ENCODE peak calls at places on chromosomes 6 and 20, in nine cellular contexts. K, A, D, R, F, M, S, H and U are unnamed samples.

GRCh38 chr6:133892444-133893323 is 3.8 kb downstream of the TCF21 start:
- DNase-seq in K (no peak), A (no peak), D (no peak), R (no peak), F (peak), M (peak), S (no peak), H (no peak), U (no peak)

GRCh38 chr20:20594171-20594530 is 118.3 kb downstream of the RALGAPA2 start:
- DNase-seq in K (peak), A (no peak), D (no peak), R (no peak), F (no peak), M (no peak), S (peak), H (no peak), U (no peak)

GRCh38 chr20:8662433-8662954 is 406.4 kb upstream of the PLCB4 start:
- DNase-seq in K (no peak), A (no peak), D (no peak), R (no peak), F (no peak), M (no peak), S (no peak), H (no peak), U (no peak)

GRCh38 chr20:32523613-32524218 is 61.4 kb downstream of the NOL4L start:
- DNase-seq in K (no peak), A (no peak), D (no peak), R (no peak), F (peak), M (no peak), S (no peak), H (no peak), U (no peak)

GRCh38 chr20:38049800-38050199 is 16.3 kb downstream of the RPRD1B start:
- DNase-seq in K (peak), A (no peak), D (no peak), R (no peak), F (no peak), M (no peak), S (peak), H (peak), U (peak)

GRCh38 chr20:53774487-53775203 is 181.0 kb upstream of the ZNF217 start:
- DNase-seq in K (peak), A (peak), D (no peak), R (no peak), F (no peak), M (no peak), S (peak), H (peak), U (peak)

GRCh38 chr6:68559716-68560115 is 75.4 kb upstream of the ADGRB3 start:
- DNase-seq in K (no peak), A (no peak), D (no peak), R (no peak), F (peak), M (peak), S (no peak), H (no peak), U (no peak)

GRCh38 chr6:170460606-170461005 is 92.5 kb downstream of the PSMB1 start:
- DNase-seq in K (no peak), A (no peak), D (no peak), R (no peak), F (no peak), M (no peak), S (no peak), H (no peak), U (no peak)

GRCh38 chr6:42269553-42269952 is 51.9 kb upstream of the MRPS10 start:
- DNase-seq in K (no peak), A (no peak), D (peak), R (no peak), F (no peak), M (no peak), S (no peak), H (no peak), U (no peak)

GRCh38 chr6:72363844-72364740 is 257.8 kb upstream of the KCNQ5 start:
- DNase-seq in K (peak), A (peak), D (no peak), R (no peak), F (no peak), M (no peak), S (peak), H (peak), U (peak)

GRCh38 chr20:3785240-3786125 is 1.1 kb downstream of the CENPB start:
- DNase-seq in K (peak), A (no peak), D (no peak), R (peak), F (no peak), M (no peak), S (no peak), H (no peak), U (no peak)

GRCh38 chr20:38213607-38213940 is 47.0 kb downstream of the KIAA1755 start:
- DNase-seq in K (no peak), A (no peak), D (no peak), R (no peak), F (no peak), M (no peak), S (no peak), H (no peak), U (no peak)

GRCh38 chr6:161257778-161258457 is 15.9 kb downstream of the AGPAT4 start:
- DNase-seq in K (peak), A (peak), D (no peak), R (no peak), F (no peak), M (no peak), S (peak), H (no peak), U (peak)

GRCh38 chr6:33314943-33315752 is 1.3 kb upstream of the TAPBP start:
- DNase-seq in K (peak), A (no peak), D (peak), R (peak), F (no peak), M (peak), S (peak), H (peak), U (no peak)

GRCh38 chr6:31738048-31738979 is 1.5 kb upstream of the MSH5 start:
- DNase-seq in K (peak), A (no peak), D (peak), R (no peak), F (no peak), M (no peak), S (peak), H (peak), U (no peak)

GRCh38 chr6:122696853-122697252 is 82.7 kb upstream of the FABP7 start:
- DNase-seq in K (peak), A (no peak), D (no peak), R (no peak), F (no peak), M (no peak), S (peak), H (peak), U (no peak)

GRCh38 chr20:3563548-3564177 is 92.8 kb downstream of the ATRN start:
- DNase-seq in K (peak), A (peak), D (no peak), R (no peak), F (no peak), M (peak), S (peak), H (peak), U (peak)

GRCh38 chr6:24492475-24492874 is 2.3 kb upstream of the ALDH5A1 start:
- DNase-seq in K (peak), A (no peak), D (no peak), R (no peak), F (peak), M (peak), S (no peak), H (no peak), U (no peak)

GRCh38 chr6:24493945-24494725 is 634 bp upstream of the ALDH5A1 start:
- DNase-seq in K (no peak), A (no peak), D (no peak), R (no peak), F (no peak), M (no peak), S (no peak), H (no peak), U (no peak)

GRCh38 chr6:24494726-24495515 is at the start of gene ALDH5A1:
- DNase-seq in K (peak), A (no peak), D (peak), R (peak), F (peak), M (peak), S (peak), H (peak), U (no peak)

GRCh38 chr6:24497254-24497989 is 2.7 kb downstream of the ALDH5A1 start:
- DNase-seq in K (no peak), A (no peak), D (no peak), R (no peak), F (no peak), M (no peak), S (no peak), H (no peak), U (no peak)

DNA sequence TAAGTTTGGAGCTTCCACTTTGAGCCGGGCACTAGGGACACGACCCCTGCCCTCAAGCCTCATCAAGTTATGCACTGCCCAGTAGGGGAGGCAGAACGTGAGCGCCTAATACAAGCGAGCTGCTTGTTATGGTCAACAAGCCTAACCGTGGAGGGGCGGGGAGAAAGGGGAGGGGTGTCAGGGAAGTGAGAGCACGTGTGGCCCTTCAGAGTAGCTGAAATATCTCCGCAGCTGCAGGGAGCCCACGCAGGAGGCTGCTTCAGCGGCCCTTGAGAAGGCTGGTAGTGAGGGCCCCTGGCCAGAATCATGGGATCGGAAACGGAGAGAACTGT is 713 bp downstream of the ALDH5A1 start:
- DNase-seq in K (no peak), A (no peak), D (no peak), R (peak), F (peak), M (peak), S (peak), H (no peak), U (no peak)
- TF ChIP-seq CTCF in K (no peak), A (no peak), D (no peak), R (no peak), F (no peak), M (no peak), S (no peak), H (no peak), U (no peak)

GRCh38 chr6:5203571-5203970 is 57.2 kb downstream of the LYRM4 start:
- DNase-seq in K (no peak), A (no peak), D (no peak), R (no peak), F (peak), M (no peak), S (no peak), H (no peak), U (no peak)
- TF ChIP-seq CTCF in K (no peak), A (no peak), D (no peak), R (no peak), F (no peak), M (no peak), S (no peak), H (no peak), U (no peak)

GRCh38 chr6:10429638-10430427 is 15.0 kb upstream of the TFAP2A start:
- DNase-seq in K (peak), A (no peak), D (no peak), R (no peak), F (no peak), M (no peak), S (peak), H (peak), U (no peak)

GRCh38 chr6:10425177-10425972 is 10.5 kb upstream of the TFAP2A start:
- DNase-seq in K (no peak), A (no peak), D (no peak), R (no peak), F (no peak), M (no peak), S (no peak), H (no peak), U (no peak)

GRCh38 chr6:10424005-10424404 is 9.1 kb upstream of the TFAP2A start:
- DNase-seq in K (no peak), A (no peak), D (no peak), R (no peak), F (no peak), M (no peak), S (no peak), H (no peak), U (no peak)

GRCh38 chr6:10426781-10427279 is 12.0 kb upstream of the TFAP2A start:
- DNase-seq in K (no peak), A (no peak), D (no peak), R (no peak), F (no peak), M (no peak), S (no peak), H (no peak), U (no peak)

GRCh38 chr6:10425973-10426780 is 11.3 kb upstream of the TFAP2A start:
- DNase-seq in K (no peak), A (no peak), D (peak), R (no peak), F (peak), M (peak), S (no peak), H (peak), U (no peak)
- TF ChIP-seq CTCF in K (no peak), A (no peak), D (peak), R (no peak), F (no peak), M (no peak), S (peak), H (peak), U (no peak)

GRCh38 chr20:56815796-56816195 is 186.7 kb downstream of the TFAP2C start:
- DNase-seq in K (no peak), A (no peak), D (no peak), R (no peak), F (no peak), M (no peak), S (no peak), H (no peak), U (no peak)

GRCh38 chr20:56816349-56816748 is 187.2 kb downstream of the TFAP2C start:
- DNase-seq in K (no peak), A (no peak), D (no peak), R (no peak), F (no peak), M (no peak), S (no peak), H (no peak), U (no peak)

GRCh38 chr20:56820984-56821383 is 191.9 kb downstream of the TFAP2C start:
- DNase-seq in K (no peak), A (no peak), D (no peak), R (no peak), F (no peak), M (no peak), S (no peak), H (no peak), U (no peak)

GRCh38 chr20:56817780-56818675 is 188.9 kb downstream of the TFAP2C start:
- DNase-seq in K (no peak), A (no peak), D (no peak), R (no peak), F (no peak), M (no peak), S (no peak), H (no peak), U (no peak)
- TF ChIP-seq CTCF in K (no peak), A (no peak), D (no peak), R (no peak), F (no peak), M (no peak), S (no peak), H (peak), U (no peak)